ENCODE peak calls at places on chromosomes 16 and 17, in five cellular contexts. F is K562, W is SK-N-SH, J is HepG2, C is GM12878. L is an unnamed sample.

GRCh38 chr17:14845562-14846335 is 419.4 kb downstream of the PMP22 start:
- DNase-seq in F (no peak), W (no peak), J (no peak), C (no peak), L (no peak)

GRCh38 chr17:75652934-75653549 is 13.9 kb downstream of the RECQL5 start:
- DNase-seq in F (peak; percentile 66), W (peak; percentile 85), J (peak; percentile 59), C (no peak), L (peak; percentile 24)

GRCh38 chr16:30010817-30011504 is at the start of gene DOC2A:
- DNase-seq in F (peak; percentile 68), W (peak; percentile 93), J (no peak), C (no peak), L (peak; percentile 28)

GRCh38 chr17:37117743-37118142 is 169.0 kb downstream of the AATF start:
- DNase-seq in F (no peak), W (no peak), J (no peak), C (no peak), L (no peak)

GRCh38 chr17:79473836-79474204 is 137.0 kb downstream of the RBFOX3 start:
- DNase-seq in F (no peak), W (no peak), J (no peak), C (no peak), L (no peak)

GRCh38 chr17:18315498-18316360 is 636 bp downstream of the SMCR8 start:
- DNase-seq in F (no peak), W (no peak), J (no peak), C (no peak), L (no peak)

GRCh38 chr16:47592232-47592631 is 131.1 kb downstream of the PHKB start:
- DNase-seq in F (no peak), W (no peak), J (no peak), C (no peak), L (no peak)

GRCh38 chr16:61879-62281 is 8.3 kb downstream of the SNRNP25 start:
- DNase-seq in F (no peak), W (no peak), J (no peak), C (no peak), L (no peak)

GRCh38 chr16:21260870-21261791 is 17.0 kb downstream of the CRYM start:
- DNase-seq in F (peak; percentile 88), W (no peak), J (peak; percentile 99), C (no peak), L (no peak)

GRCh38 chr17:42980766-42981397 is 517 bp downstream of the RUNDC1 start:
- DNase-seq in F (peak; percentile 66), W (peak; percentile 65), J (peak; percentile 55), C (peak; percentile 24), L (no peak)

GRCh38 chr17:43125967-43126910 is 1.1 kb upstream of the BRCA1 start:
- DNase-seq in F (peak; percentile 43), W (peak; percentile 63), J (peak; percentile 61), C (no peak), L (peak; percentile 82)

GRCh38 chr16:48862087-48862532 is 252.1 kb upstream of the N4BP1 start:
- DNase-seq in F (peak; percentile 14), W (no peak), J (no peak), C (no peak), L (no peak)

GRCh38 chr17:19958023-19958422 is 19.6 kb downstream of the AKAP10 start:
- DNase-seq in F (no peak), W (peak; percentile 14), J (peak; percentile 31), C (no peak), L (no peak)

GRCh38 chr17:79581306-79581932 is 29.4 kb downstream of the RBFOX3 start:
- DNase-seq in F (no peak), W (peak; percentile 60), J (no peak), C (no peak), L (no peak)

GRCh38 chr17:36443777-36444176 is 42.7 kb upstream of the ZNHIT3 start:
- DNase-seq in F (no peak), W (no peak), J (no peak), C (no peak), L (no peak)

GRCh38 chr17:68080411-68081150 is 45.0 kb downstream of the KPNA2 start:
- DNase-seq in F (no peak), W (no peak), J (no peak), C (no peak), L (no peak)

GRCh38 chr17:49365667-49366066 is 3.6 kb upstream of the ZNF652 start:
- DNase-seq in F (no peak), W (peak; percentile 57), J (peak; percentile 56), C (no peak), L (no peak)

GRCh38 chr16:79991918-79992317 is 391.4 kb upstream of the MAF start:
- DNase-seq in F (no peak), W (no peak), J (no peak), C (no peak), L (no peak)

GRCh38 chr16:4664538-4665418 is 28.6 kb upstream of the NUDT16L1 start:
- DNase-seq in F (no peak), W (no peak), J (peak; percentile 75), C (no peak), L (peak; percentile 89)

GRCh38 chr17:19000531-19001011 is 4.0 kb downstream of the FAM83G start:
- DNase-seq in F (peak; percentile 30), W (peak; percentile 74), J (no peak), C (no peak), L (no peak)

GRCh38 chr16:89209522-89210044 is 7.9 kb upstream of the ZNF778 start:
- DNase-seq in F (no peak), W (no peak), J (no peak), C (no peak), L (no peak)

GRCh38 chr16:58119509-58119845 is 9.7 kb downstream of the CFAP20 start:
- DNase-seq in F (no peak), W (no peak), J (no peak), C (no peak), L (no peak)

GRCh38 chr17:43940630-43941029 is 1.6 kb downstream of the PPY start:
- DNase-seq in F (peak; percentile 62), W (peak; percentile 81), J (peak; percentile 73), C (no peak), L (no peak)

GRCh38 chr17:41909088-41909487 is 9.7 kb downstream of the ACLY start:
- DNase-seq in F (no peak), W (no peak), J (no peak), C (no peak), L (no peak)

GRCh38 chr16:50884066-50884860 is 142.4 kb downstream of the CYLD start:
- DNase-seq in F (peak; percentile 80), W (peak; percentile 48), J (peak; percentile 30), C (no peak), L (no peak)

GRCh38 chr17:50683434-50684287 is 24.1 kb downstream of the ANKRD40 start:
- DNase-seq in F (no peak), W (no peak), J (no peak), C (no peak), L (no peak)

GRCh38 chr16:81995651-81996050 is 15.6 kb downstream of the SDR42E1 start:
- DNase-seq in F (no peak), W (no peak), J (no peak), C (no peak), L (no peak)

DNA sequence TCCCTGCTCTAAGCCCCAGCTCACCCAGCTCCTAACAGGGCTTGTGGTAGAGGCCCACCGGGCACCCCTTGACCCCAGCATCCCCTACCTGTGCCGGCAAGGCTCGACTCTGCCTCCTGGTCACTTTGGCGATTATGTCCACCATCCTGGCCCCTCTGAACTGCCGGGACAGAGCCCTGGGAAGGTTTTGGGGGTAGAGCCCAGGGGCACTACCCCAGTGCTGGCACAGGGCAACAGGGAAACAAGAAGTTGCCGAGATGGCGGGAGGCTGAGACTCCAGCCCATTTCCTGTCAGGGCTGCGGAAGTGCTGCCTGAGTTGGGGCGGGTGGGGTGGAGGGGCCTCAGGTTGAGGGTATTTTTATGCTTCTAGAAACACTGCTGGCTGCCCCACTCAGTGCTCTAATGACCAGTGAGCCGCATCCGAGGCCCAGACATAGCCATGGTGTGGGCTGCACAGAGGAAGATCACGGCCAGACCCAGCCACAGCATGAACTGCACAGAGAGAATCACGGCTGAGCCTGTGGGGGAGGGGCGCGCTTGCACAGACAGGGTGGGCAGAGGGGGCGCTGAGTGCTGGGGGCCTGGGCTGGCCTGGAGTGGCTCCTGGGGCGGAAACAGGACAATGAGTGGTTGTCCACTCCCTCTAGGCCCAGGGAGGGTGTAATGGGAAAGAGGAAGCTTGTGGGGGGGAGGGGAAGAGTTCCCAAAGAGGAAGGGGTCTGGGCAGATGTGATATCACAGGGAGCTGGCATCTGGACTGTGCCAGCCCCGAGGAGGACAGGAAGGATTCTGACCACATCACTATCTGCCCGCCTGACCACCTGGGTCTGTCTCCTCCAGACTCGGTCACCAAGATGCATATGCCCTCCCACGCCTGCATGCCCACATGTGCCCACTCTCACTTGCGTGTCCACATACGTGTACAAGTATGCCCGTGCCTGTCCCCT is 22.3 kb downstream of the ARHGAP27 start:
- DNase-seq in F (no peak), W (peak; percentile 59), J (no peak), C (no peak), L (peak; percentile 80)
- H3K27ac ChIP-seq in F (no peak overlapping the region), W (no peak overlapping the region), J (no peak overlapping the region), C (peak overlapping the region; percentile 92), L (peak overlapping the region; percentile 94)

DNA sequence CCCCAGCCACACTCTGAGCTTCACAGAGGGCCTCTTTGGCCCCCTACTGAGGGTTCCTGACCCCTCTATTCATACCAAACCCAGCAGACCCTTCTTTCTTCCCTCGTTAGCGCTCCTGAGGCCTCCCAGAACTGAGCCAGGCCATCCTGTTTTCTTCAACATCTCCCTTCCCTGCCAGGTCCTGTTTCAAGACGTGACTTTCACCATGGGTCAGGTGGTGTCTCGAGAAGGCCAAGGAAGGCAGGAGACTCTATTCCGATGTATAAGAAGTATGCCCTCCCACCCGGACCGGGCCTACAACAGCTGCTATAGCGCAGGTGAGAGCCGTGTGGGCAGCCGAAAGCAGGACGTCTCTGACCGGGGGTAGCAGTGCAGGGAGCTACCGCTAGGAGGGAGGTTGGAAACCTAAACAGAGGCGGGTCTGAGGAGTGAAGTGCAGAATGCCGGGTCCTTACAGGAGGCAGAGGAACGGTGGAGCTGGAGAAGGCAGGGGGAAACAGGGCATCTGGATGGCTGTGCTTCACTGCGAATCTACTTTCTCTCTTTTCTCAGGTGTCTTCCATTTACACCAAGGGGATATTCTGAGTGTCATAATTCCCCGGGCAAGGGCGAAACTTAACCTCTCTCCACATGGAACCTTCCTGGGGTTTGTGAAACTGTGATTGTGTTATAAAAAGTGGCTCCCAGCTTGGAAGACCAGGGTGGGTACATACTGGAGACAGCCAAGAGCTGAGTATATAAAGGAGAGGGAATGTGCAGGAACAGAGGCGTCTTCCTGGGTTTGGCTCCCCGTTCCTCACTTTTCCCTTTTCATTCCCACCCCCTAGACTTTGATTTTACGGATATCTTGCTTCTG is 1.3 kb upstream of the SENP3 start:
- DNase-seq in F (peak; percentile 51), W (peak; percentile 67), J (peak; percentile 64), C (no peak), L (no peak)
- TF ChIP-seq REST in F (no peak), W (no peak), J (no peak), C (no peak), L (no peak)

GRCh38 chr17:45771473-45771959 is 12.6 kb upstream of the CRHR1 start:
- DNase-seq in F (no peak), W (no peak), J (no peak), C (no peak), L (no peak)

GRCh38 chr17:45777388-45777787 is 6.7 kb upstream of the CRHR1 start:
- DNase-seq in F (no peak), W (no peak), J (no peak), C (no peak), L (no peak)

GRCh38 chr17:45776896-45777295 is 7.2 kb upstream of the CRHR1 start:
- DNase-seq in F (no peak), W (no peak), J (no peak), C (no peak), L (no peak)

GRCh38 chr17:45775148-45775547 is 9.0 kb upstream of the CRHR1 start:
- DNase-seq in F (no peak), W (no peak), J (no peak), C (no peak), L (no peak)

GRCh38 chr17:45775576-45776011 is 8.5 kb upstream of the CRHR1 start:
- DNase-seq in F (no peak), W (peak; percentile 86), J (no peak), C (no peak), L (no peak)
- TF ChIP-seq GABPA in F (no peak), W (no peak), J (no peak), C (no peak), L (no peak)

GRCh38 chr16:56609463-56609921 is 1.1 kb downstream of the MT2A start:
- DNase-seq in F (no peak), W (peak; percentile 69), J (peak; percentile 75), C (peak; percentile 87), L (no peak)
- H3K27ac ChIP-seq in F (peak overlapping the region; percentile 27), W (peak overlapping the region; percentile 77), J (peak overlapping the region; percentile 11), C (peak overlapping the region; percentile 50), L (peak overlapping the region; percentile 69)

L was measured in HL-60.